ENCODE peak calls at places on chromosome 3, in seven cellular contexts. S is GM12865; Q is progenitor cell of endocrine pancreas; J is AG20443; W is body of pancreas; Y is stimulated activated CD8-positive, alpha-beta memory T cell treated with anti-CD3 and anti-CD28 coated beads, Interleukin-7, amount 100 ng/mL, for 4 hours; L is GM04504. U is an unnamed sample.

GRCh38 chr3:38533285-38533994 is 37.3 kb downstream of the EXOG start:
- DNase-seq in S (no peak), Q (no peak), J (no peak), W (no peak), Y (no peak), L (no peak), U (no peak)

GRCh38 chr3:189168711-189169110 is 3.1 kb upstream of the TPRG1 start:
- DNase-seq in S (no peak), Q (no peak), J (no peak), W (no peak), Y (no peak), L (no peak), U (no peak)

GRCh38 chr3:25887907-25888306 is 98.0 kb downstream of the OXSM start:
- DNase-seq in S (no peak), Q (no peak), J (no peak), W (no peak), Y (no peak), L (no peak), U (no peak)

GRCh38 chr3:59313365-59313764 is 263.5 kb upstream of the CFAP20DC start:
- DNase-seq in S (peak), Q (no peak), J (peak), W (peak), Y (peak), L (no peak), U (no peak)

GRCh38 chr3:81743096-81744025 is 18.1 kb downstream of the GBE1 start:
- DNase-seq in S (no peak), Q (no peak), J (peak), W (peak), Y (no peak), L (peak), U (no peak)

GRCh38 chr3:147423601-147424324 is 14.6 kb downstream of the ZIC1 start:
- DNase-seq in S (no peak), Q (no peak), J (no peak), W (no peak), Y (no peak), L (no peak), U (no peak)

GRCh38 chr3:161560006-161560637 is 63.5 kb downstream of the OTOL1 start:
- DNase-seq in S (peak), Q (peak), J (peak), W (peak), Y (no peak), L (peak), U (no peak)

GRCh38 chr3:30664449-30664848 is 58.0 kb downstream of the TGFBR2 start:
- DNase-seq in S (no peak), Q (no peak), J (no peak), W (no peak), Y (no peak), L (no peak), U (no peak)

GRCh38 chr3:23810342-23811116 is 4.8 kb downstream of the UBE2E1 start:
- DNase-seq in S (peak), Q (peak), J (peak), W (peak), Y (peak), L (no peak), U (no peak)

GRCh38 chr3:133208184-133208583 is 170.0 kb downstream of the TMEM108 start:
- DNase-seq in S (no peak), Q (no peak), J (no peak), W (no peak), Y (no peak), L (no peak), U (no peak)

GRCh38 chr3:182465301-182466185 is 327.8 kb upstream of the ATP11B start:
- DNase-seq in S (no peak), Q (no peak), J (no peak), W (no peak), Y (no peak), L (no peak), U (no peak)

GRCh38 chr3:62873672-62874397 is 1.4 kb downstream of the CADPS start:
- DNase-seq in S (peak), Q (peak), J (peak), W (peak), Y (no peak), L (no peak), U (no peak)

GRCh38 chr3:130826516-130826915 is 67.4 kb upstream of the ATP2C1 start:
- DNase-seq in S (no peak), Q (no peak), J (no peak), W (no peak), Y (no peak), L (no peak), U (no peak)

GRCh38 chr3:195699148-195699771 is 21.5 kb upstream of the MUC20 start:
- DNase-seq in S (no peak), Q (no peak), J (no peak), W (no peak), Y (no peak), L (no peak), U (no peak)

GRCh38 chr3:18740631-18741583 is 315.8 kb upstream of the SATB1 start:
- DNase-seq in S (peak), Q (no peak), J (no peak), W (no peak), Y (peak), L (no peak), U (no peak)

GRCh38 chr3:40846466-40846865 is 321.7 kb downstream of the ZNF621 start:
- DNase-seq in S (no peak), Q (no peak), J (no peak), W (no peak), Y (no peak), L (no peak), U (no peak)

GRCh38 chr3:28924744-28925360 is 356.0 kb upstream of the RBMS3 start:
- DNase-seq in S (no peak), Q (no peak), J (peak), W (no peak), Y (no peak), L (no peak), U (no peak)

GRCh38 chr3:35931867-35932266 is 292.5 kb downstream of the ARPP21 start:
- DNase-seq in S (no peak), Q (no peak), J (no peak), W (no peak), Y (no peak), L (no peak), U (no peak)

GRCh38 chr3:129003578-129004112 is 2.5 kb downstream of the EFCC1 start:
- DNase-seq in S (peak), Q (peak), J (no peak), W (peak), Y (peak), L (no peak), U (no peak)

GRCh38 chr3:97778152-97778551 is 13.6 kb downstream of the ARL6 start:
- DNase-seq in S (no peak), Q (no peak), J (no peak), W (no peak), Y (no peak), L (no peak), U (no peak)

GRCh38 chr3:46731795-46732194 is 14.1 kb upstream of the PRSS50 start:
- DNase-seq in S (no peak), Q (no peak), J (no peak), W (no peak), Y (no peak), L (no peak), U (no peak)

GRCh38 chr3:186570941-186571643 is 572 bp downstream of the DNAJB11 start:
- DNase-seq in S (peak), Q (no peak), J (no peak), W (no peak), Y (no peak), L (no peak), U (no peak)

GRCh38 chr3:190005343-190006113 is 115.2 kb downstream of the P3H2 start:
- DNase-seq in S (no peak), Q (no peak), J (no peak), W (no peak), Y (no peak), L (no peak), U (no peak)

U was measured in SIG-M5.